ENCODE peak calls at places on chromosomes 4 and X, in four cellular contexts. G is germinal center, S is cardiac fibroblast, B is heart right ventricle. K is an unnamed sample.
A peak's percentile ranks its signal among the peaks of the same experiment; 100 is the strongest.

GRCh38 chr4:73850261-73850970 is 2.7 kb upstream of the PF4V1 start:
- DNase-seq in G (no peak), B (no peak), S (peak; percentile 66), K (no peak)

GRCh38 chrX:138930546-138930945 is 219.0 kb upstream of the FGF13 start:
- DNase-seq in B (no peak), S (no peak), G (no peak), K (no peak)

GRCh38 chrX:50100188-50100587 is 100.6 kb downstream of the AKAP4 start:
- DNase-seq in G (no peak), S (peak; percentile 25), B (no peak), K (peak; percentile 6)

GRCh38 chrX:15738686-15739016 is 581 bp downstream of the CA5B start:
- DNase-seq in B (no peak), G (no peak), S (no peak), K (peak; percentile 24)

GRCh38 chr4:98510757-98511517 is 147.5 kb downstream of the TSPAN5 start:
- DNase-seq in G (no peak), B (no peak), S (peak; percentile 79), K (no peak)

GRCh38 chr4:79164961-79165610 is 160.8 kb downstream of the NAA11 start:
- DNase-seq in S (no peak), B (no peak), G (no peak), K (no peak)

GRCh38 chr4:1330761-1331590 is 16.0 kb upstream of the UVSSA start:
- DNase-seq in B (no peak), G (no peak), S (no peak), K (no peak)

GRCh38 chr4:31674313-31674947 is 954.3 kb downstream of the PCDH7 start:
- DNase-seq in S (peak; percentile 10), G (no peak), B (no peak), K (peak; percentile 36)

GRCh38 chr4:1752284-1753041 is 31.1 kb downstream of the TACC3 start:
- DNase-seq in G (no peak), B (no peak), S (peak; percentile 14), K (no peak)

GRCh38 chr4:145957307-145957706 is 18.7 kb upstream of the ZNF827 start:
- DNase-seq in G (no peak), B (no peak), S (no peak), K (no peak)

GRCh38 chrX:108664701-108665100 is 71.7 kb downstream of the IRS4 start:
- DNase-seq in S (peak; percentile 19), B (no peak), G (no peak), K (no peak)

GRCh38 chrX:40733691-40734090 is 1.7 kb downstream of the MED14 start:
- DNase-seq in G (no peak), S (no peak), B (no peak), K (no peak)

GRCh38 chrX:116135277-116135676 is 35.3 kb upstream of the AGTR2 start:
- DNase-seq in S (no peak), B (no peak), G (no peak), K (no peak)

GRCh38 chr4:127631420-127631819 is 1.3 kb upstream of the INTU start:
- DNase-seq in S (peak; percentile 38), B (no peak), G (no peak), K (no peak)

GRCh38 chr4:1459664-1460511 is 53.6 kb upstream of the NKX1-1 start:
- DNase-seq in B (no peak), G (no peak), S (no peak), K (no peak)

GRCh38 chr4:40698733-40699132 is 51.0 kb upstream of the NSUN7 start:
- DNase-seq in S (no peak), G (no peak), B (no peak), K (no peak)

GRCh38 chr4:73439991-73440390 is 4.0 kb downstream of the AFP start:
- DNase-seq in S (no peak), G (no peak), B (no peak), K (no peak)

GRCh38 chrX:10620121-10620699 is at the start of gene MID1:
- DNase-seq in G (peak; percentile 6), B (peak; percentile 64), S (peak; percentile 75), K (no peak)

GRCh38 chrX:107673933-107674479 is 45.7 kb downstream of the PRPS1 start:
- DNase-seq in B (peak; percentile 80), S (peak; percentile 95), G (peak; percentile 70), K (peak; percentile 92)

GRCh38 chrX:55057691-55058249 is 17.1 kb upstream of the PAGE2B start:
- DNase-seq in S (peak; percentile 49), G (peak; percentile 4), B (no peak), K (peak; percentile 51)